ENCODE peak calls at places on chromosomes 13 and 19, in ten cellular contexts. V, H, F, E, L, A, W, S, X and K are unnamed samples. For H3K4me1, the result is how much of the 10 kb centered on the place peaks cover.

GRCh38 chr19:17294051-17294891 is 9.0 kb downstream of the ABHD8 start:
- DNase-seq in V (no peak), H (peak), F (no peak), E (peak), L (peak), A (no peak), W (no peak), S (peak), X (no peak), K (no peak)

GRCh38 chr19:10946964-10947657 is 13.7 kb upstream of the SMARCA4 start:
- DNase-seq in V (no peak), H (no peak), F (no peak), E (peak), L (no peak), A (peak), W (no peak), S (no peak), X (peak), K (no peak)

GRCh38 chr13:90414691-90415596 is 932.5 kb upstream of the MIR17HG start:
- DNase-seq in V (no peak), H (peak), F (no peak), E (peak), L (no peak), A (peak), W (peak), S (no peak), X (peak), K (no peak)

GRCh38 chr19:5292843-5293606 is 47.6 kb downstream of the PTPRS start:
- DNase-seq in V (peak), H (peak), F (no peak), E (peak), L (peak), A (peak), W (peak), S (peak), X (peak), K (peak)

GRCh38 chr19:55640043-55640576 is 692 bp upstream of the ZNF580 start:
- DNase-seq in V (no peak), H (peak), F (no peak), E (peak), L (peak), A (peak), W (no peak), S (peak), X (peak), K (no peak)

GRCh38 chr13:50033696-50034095 is 18.5 kb downstream of the KCNRG start:
- DNase-seq in V (no peak), H (peak), F (no peak), E (peak), L (no peak), A (peak), W (no peak), S (no peak), X (peak), K (no peak)

GRCh38 chr19:42010245-42011126 is 16.5 kb upstream of the ATP1A3 start:
- DNase-seq in V (no peak), H (peak), F (no peak), E (peak), L (no peak), A (no peak), W (no peak), S (no peak), X (peak), K (no peak)

GRCh38 chr19:33143897-33144405 is 12.0 kb downstream of the WDR88 start:
- DNase-seq in V (peak), H (peak), F (peak), E (peak), L (peak), A (peak), W (peak), S (peak), X (peak), K (no peak)

GRCh38 chr19:38451629-38452028 is 18.1 kb downstream of the RYR1 start:
- DNase-seq in V (no peak), H (no peak), F (no peak), E (no peak), L (no peak), A (no peak), W (no peak), S (no peak), X (no peak), K (no peak)

GRCh38 chr19:48826606-48827020 is 9.7 kb downstream of the HSD17B14 start:
- DNase-seq in V (no peak), H (no peak), F (no peak), E (no peak), L (peak), A (no peak), W (no peak), S (no peak), X (no peak), K (no peak)

GRCh38 chr13:50053844-50054243 is 38.6 kb downstream of the KCNRG start:
- DNase-seq in V (no peak), H (no peak), F (no peak), E (no peak), L (no peak), A (no peak), W (no peak), S (no peak), X (no peak), K (no peak)

GRCh38 chr19:45508931-45509691 is 1.8 kb downstream of the VASP start:
- DNase-seq in V (peak), H (peak), F (peak), E (peak), L (peak), A (peak), W (peak), S (peak), X (peak), K (no peak)

GRCh38 chr13:23558675-23559536 is 11.3 kb upstream of the TNFRSF19 start:
- DNase-seq in V (no peak), H (peak), F (peak), E (peak), L (no peak), A (peak), W (peak), S (no peak), X (peak), K (no peak)

GRCh38 chr13:30739646-30740642 is 4.6 kb downstream of the ALOX5AP start:
- DNase-seq in V (no peak), H (peak), F (no peak), E (peak), L (peak), A (peak), W (peak), S (no peak), X (peak), K (no peak)

GRCh38 chr19:48633148-48634035 is 3.8 kb downstream of the DBP start:
- DNase-seq in V (no peak), H (peak), F (no peak), E (no peak), L (no peak), A (no peak), W (no peak), S (peak), X (no peak), K (no peak)

GRCh38 chr13:60798503-60798902 is 401.5 kb downstream of the TDRD3 start:
- DNase-seq in V (no peak), H (no peak), F (no peak), E (no peak), L (no peak), A (no peak), W (no peak), S (no peak), X (no peak), K (no peak)

GRCh38 chr19:1241417-1242095 is at the start of gene ATP5F1D:
- DNase-seq in V (peak), H (peak), F (peak), E (peak), L (peak), A (peak), W (peak), S (peak), X (peak), K (peak)

GRCh38 chr13:42594577-42595571 is 20.9 kb downstream of the TNFSF11 start:
- DNase-seq in V (peak), H (peak), F (peak), E (peak), L (peak), A (peak), W (peak), S (peak), X (peak), K (peak)

GRCh38 chr19:55684946-55685681 is 10.1 kb downstream of the EPN1 start:
- DNase-seq in V (no peak), H (no peak), F (no peak), E (no peak), L (no peak), A (no peak), W (no peak), S (no peak), X (no peak), K (no peak)

GRCh38 chr19:39676004-39676403 is 20.3 kb downstream of the LGALS16 start:
- DNase-seq in V (no peak), H (no peak), F (no peak), E (no peak), L (no peak), A (no peak), W (peak), S (no peak), X (no peak), K (no peak)

GRCh38 chr13:110929104-110929777 is 14.4 kb upstream of the ANKRD10 start:
- DNase-seq in V (no peak), H (no peak), F (no peak), E (no peak), L (no peak), A (no peak), W (no peak), S (no peak), X (no peak), K (no peak)

GRCh38 chr19:14979498-14980255 is at the start of gene SLC1A6:
- DNase-seq in V (peak), H (peak), F (no peak), E (peak), L (peak), A (no peak), W (no peak), S (no peak), X (no peak), K (peak)

GRCh38 chr19:32330149-32330548 is 15.3 kb upstream of the ZNF507 start:
- DNase-seq in V (no peak), H (no peak), F (no peak), E (no peak), L (no peak), A (no peak), W (no peak), S (no peak), X (no peak), K (no peak)

GRCh38 chr13:41356788-41357187 is 45.7 kb downstream of the NAA16 start:
- DNase-seq in V (no peak), H (no peak), F (no peak), E (no peak), L (no peak), A (no peak), W (peak), S (no peak), X (no peak), K (no peak)

GRCh38 chr13:114341003-114341777 is 26.9 kb downstream of the CHAMP1 start:
- DNase-seq in V (no peak), H (no peak), F (no peak), E (no peak), L (no peak), A (no peak), W (no peak), S (no peak), X (no peak), K (no peak)

GRCh38 chr19:15288146-15288963 is 44.0 kb downstream of the BRD4 start:
- DNase-seq in V (no peak), H (peak), F (no peak), E (peak), L (peak), A (no peak), W (no peak), S (no peak), X (peak), K (no peak)

GRCh38 chr13:48818495-48818961 is 157.2 kb upstream of the FNDC3A start:
- DNase-seq in V (no peak), H (peak), F (no peak), E (peak), L (no peak), A (peak), W (peak), S (no peak), X (peak), K (no peak)

GRCh38 chr19:14056741-14057356 is 5.0 kb downstream of the PALM3 start:
- DNase-seq in V (no peak), H (no peak), F (no peak), E (no peak), L (no peak), A (no peak), W (no peak), S (peak), X (no peak), K (no peak)

GRCh38 chr13:31476266-31476665 is 263.1 kb upstream of the RXFP2 start:
- DNase-seq in V (no peak), H (peak), F (no peak), E (peak), L (no peak), A (peak), W (no peak), S (no peak), X (peak), K (no peak)

GRCh38 chr19:23762884-23763711 is 4.4 kb upstream of the ZNF681 start:
- DNase-seq in V (peak), H (peak), F (no peak), E (peak), L (peak), A (peak), W (peak), S (peak), X (peak), K (no peak)

GRCh38 chr13:99690426-99691189 is 189.3 kb downstream of the TM9SF2 start:
- DNase-seq in V (peak), H (no peak), F (no peak), E (no peak), L (peak), A (no peak), W (no peak), S (no peak), X (no peak), K (no peak)

GRCh38 chr19:51122112-51122981 is 2.4 kb upstream of the SIGLEC9 start:
- DNase-seq in V (no peak), H (peak), F (no peak), E (no peak), L (no peak), A (no peak), W (no peak), S (no peak), X (no peak), K (no peak)

GRCh38 chr19:51121257-51121656 is 3.4 kb upstream of the SIGLEC9 start:
- DNase-seq in V (no peak), H (no peak), F (no peak), E (no peak), L (no peak), A (no peak), W (no peak), S (no peak), X (no peak), K (no peak)

GRCh38 chr19:51119675-51120074 is 5.0 kb upstream of the SIGLEC9 start:
- DNase-seq in V (no peak), H (no peak), F (no peak), E (no peak), L (no peak), A (no peak), W (no peak), S (no peak), X (no peak), K (no peak)

GRCh38 chr19:51116736-51117135 is 8.0 kb upstream of the SIGLEC9 start:
- DNase-seq in V (no peak), H (no peak), F (no peak), E (no peak), L (no peak), A (no peak), W (no peak), S (no peak), X (no peak), K (no peak)

DNA sequence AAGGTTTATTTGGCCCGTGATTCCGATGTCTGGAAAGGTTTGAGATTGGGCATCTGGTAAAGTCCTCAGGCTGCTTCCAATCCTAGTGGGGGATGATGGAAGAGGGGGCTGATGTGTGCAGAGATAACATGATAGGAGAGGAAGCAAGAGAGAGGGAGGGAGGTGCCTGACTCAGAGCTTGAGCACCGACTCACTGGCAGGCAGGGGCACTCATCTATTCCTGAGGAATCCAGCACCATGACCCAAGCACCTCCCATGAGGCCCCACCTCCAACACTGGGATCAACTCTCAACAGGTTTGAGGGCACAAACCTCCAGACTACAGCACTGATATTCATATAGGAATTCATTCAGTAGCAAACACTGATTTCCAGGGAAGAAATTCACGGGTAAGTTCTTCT is 5.6 kb upstream of the SIGLEC9 start:
- DNase-seq in V (no peak), H (peak), F (no peak), E (no peak), L (no peak), A (no peak), W (peak), S (no peak), X (no peak), K (no peak)
- H3K4me1 ChIP-seq in V (under half), H (under half), F (under half), E (under half), L (under half), A (under half), W (under half), S (under half), X (under half), K (under half)

GRCh38 chr13:73058741-73059459 is at the start of gene KLF5:
- DNase-seq in V (peak), H (peak), F (peak), E (peak), L (peak), A (peak), W (peak), S (peak), X (peak), K (peak)

GRCh38 chr13:73056054-73056962 is 2.5 kb upstream of the KLF5 start:
- DNase-seq in V (no peak), H (peak), F (peak), E (peak), L (peak), A (peak), W (peak), S (no peak), X (peak), K (no peak)

GRCh38 chr13:73057284-73058025 is 1.4 kb upstream of the KLF5 start:
- DNase-seq in V (no peak), H (no peak), F (no peak), E (no peak), L (no peak), A (no peak), W (peak), S (no peak), X (no peak), K (no peak)

GRCh38 chr13:73058432-73058740 is 419 bp upstream of the KLF5 start:
- DNase-seq in V (no peak), H (no peak), F (no peak), E (no peak), L (no peak), A (no peak), W (no peak), S (no peak), X (no peak), K (no peak)

GRCh38 chr13:73054712-73055111 is 4.1 kb upstream of the KLF5 start:
- DNase-seq in V (no peak), H (no peak), F (no peak), E (no peak), L (no peak), A (no peak), W (no peak), S (no peak), X (no peak), K (no peak)
- H3K9ac ChIP-seq in V (no peak), H (no peak), F (no peak), E (no peak), L (no peak), A (no peak), W (no peak), S (no peak), X (no peak), K (no peak)

DNA sequence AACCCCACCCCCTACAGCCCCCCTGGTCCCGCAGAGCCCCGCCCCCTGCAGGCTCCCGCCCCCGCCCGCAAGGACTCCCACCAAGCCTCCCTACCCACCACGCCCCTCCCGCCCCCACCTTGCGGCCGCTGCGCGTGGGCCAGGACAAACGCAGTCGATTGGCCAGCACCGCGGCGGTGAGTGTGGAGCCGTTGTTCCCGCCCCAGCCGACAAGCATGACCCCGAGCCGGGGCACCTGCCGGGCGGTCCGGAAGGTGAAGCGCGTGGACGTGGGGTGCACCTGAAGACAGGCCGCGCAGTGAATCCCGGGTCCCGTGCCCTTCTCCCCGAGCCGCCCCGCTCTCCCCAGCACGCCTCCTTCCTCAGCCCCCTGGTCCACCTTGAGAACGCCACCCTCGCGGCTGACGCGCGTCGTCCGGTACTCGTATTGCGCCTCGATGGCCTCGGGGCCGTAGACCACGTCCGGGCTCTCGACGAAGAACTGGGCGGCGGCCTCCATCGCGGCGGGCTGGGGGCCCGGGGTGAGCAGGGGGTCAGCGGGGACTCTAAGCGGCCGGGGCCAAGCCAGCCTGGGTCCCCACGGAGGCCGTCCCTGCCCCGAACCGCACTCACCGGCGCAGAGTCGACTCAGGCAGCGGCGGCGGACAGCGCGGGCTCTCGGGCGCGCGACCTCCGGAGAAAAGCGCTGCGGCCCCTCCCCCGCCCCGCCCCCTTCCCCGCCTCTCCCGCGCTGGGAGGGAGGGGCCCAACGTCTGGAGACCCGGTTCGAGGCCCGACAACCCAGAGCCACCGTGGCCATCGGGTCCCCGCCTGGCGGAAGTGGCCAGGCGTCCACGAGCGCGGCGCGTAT is at the start of gene ISYNA1:
- DNase-seq in V (peak), H (peak), F (peak), E (peak), L (peak), A (peak), W (peak), S (peak), X (peak), K (no peak)
- H3K4me1 ChIP-seq in V (under half), H (under half), F (under half), E (under half), L (under half), A (under half), W (under half), S (under half), X (under half), K (under half)

DNA sequence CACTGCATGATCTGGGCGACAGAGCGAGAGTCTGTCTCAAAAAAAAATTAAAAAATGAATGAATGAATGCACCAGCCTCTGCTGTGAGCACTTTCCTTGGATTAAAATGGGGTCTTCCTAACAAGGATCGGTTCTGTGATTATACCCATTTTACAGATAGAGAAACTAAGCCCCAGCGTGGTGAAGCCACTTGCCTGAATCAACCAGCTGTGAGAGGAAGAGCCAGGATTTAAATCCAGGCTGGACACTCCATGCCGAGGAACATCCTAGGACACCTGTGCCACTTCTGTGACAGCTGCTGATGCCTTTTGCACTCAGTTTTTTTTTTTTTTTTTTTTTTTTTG is 14.1 kb downstream of the TLE5 start:
- DNase-seq in V (no peak), H (no peak), F (no peak), E (no peak), L (no peak), A (no peak), W (no peak), S (no peak), X (no peak), K (no peak)
- H3K9ac ChIP-seq in V (no peak), H (no peak), F (peak), E (no peak), L (no peak), A (no peak), W (no peak), S (no peak), X (no peak), K (no peak)

DNA sequence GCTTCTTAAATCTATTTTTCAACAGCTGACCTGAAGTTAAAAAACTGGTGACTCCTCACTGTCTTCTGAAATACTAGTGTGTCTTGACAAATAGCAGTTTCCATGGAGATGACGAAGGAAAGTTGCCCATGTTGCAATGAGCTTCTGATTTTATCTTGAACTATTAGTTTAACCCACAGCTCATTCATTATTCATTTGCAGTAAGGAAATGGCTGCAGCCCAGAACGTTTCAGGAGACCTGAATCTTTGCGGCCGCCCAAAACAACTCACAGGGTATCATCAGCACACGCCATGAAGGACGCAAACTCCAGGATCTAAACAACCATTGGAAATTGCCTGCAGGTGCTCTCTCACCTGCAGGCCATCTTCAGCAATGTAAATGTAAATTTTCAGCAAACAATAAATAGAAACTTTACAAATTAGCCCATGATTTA is 142.5 kb downstream of the DCLK1 start:
- DNase-seq in V (no peak), H (peak), F (no peak), E (peak), L (no peak), A (peak), W (no peak), S (no peak), X (no peak), K (no peak)
- H3K4me1 ChIP-seq in V (under half), H (under half), F (under half), E (under half), L (under half), A (under half), W (under half), S (under half), X (under half), K (under half)